ENCODE peak calls at places on chromosomes 11 and 22, in eight cellular contexts. B is effector memory CD8-positive, alpha-beta T cell; S is heart left ventricle; M is HEK293T; X is brain microvascular endothelial cell; F is GM04504; U is COR-L47; I is ACHN. C is an unnamed sample.

GRCh38 chr11:129974237-129974636 is 28.4 kb downstream of the PRDM10 start:
- DNase-seq in B (no peak), S (no peak), M (no peak), X (no peak), F (no peak), U (no peak), I (no peak), C (no peak)

GRCh38 chr11:117273550-117274289 is 17.4 kb upstream of the BACE1-AS start:
- DNase-seq in B (no peak), S (no peak), M (no peak), X (peak), F (peak), U (no peak), I (no peak), C (no peak)

GRCh38 chr11:104609297-104609696 is 289.0 kb downstream of the CASP12 start:
- DNase-seq in B (peak), S (no peak), M (peak), X (peak), F (peak), U (peak), I (peak), C (peak)

GRCh38 chr11:58330861-58331260 is 28.0 kb downstream of the OR5B17 start:
- DNase-seq in B (no peak), S (no peak), M (no peak), X (peak), F (peak), U (no peak), I (no peak), C (no peak)

GRCh38 chr11:78419327-78419726 is 1.7 kb upstream of the GAB2 start:
- DNase-seq in B (no peak), S (no peak), M (no peak), X (peak), F (peak), U (no peak), I (no peak), C (no peak)

GRCh38 chr22:25051983-25052710 is 99.6 kb downstream of the KIAA1671 start:
- DNase-seq in B (no peak), S (no peak), M (no peak), X (no peak), F (no peak), U (peak), I (no peak), C (peak)

GRCh38 chr22:35022291-35022690 is 43.7 kb upstream of the ISX start:
- DNase-seq in B (no peak), S (no peak), M (no peak), X (no peak), F (no peak), U (no peak), I (no peak), C (no peak)

GRCh38 chr11:65293909-65294381 is 20.7 kb upstream of the CDC42EP2 start:
- DNase-seq in B (no peak), S (no peak), M (no peak), X (no peak), F (no peak), U (no peak), I (no peak), C (no peak)

GRCh38 chr22:43198126-43198525 is 11.2 kb upstream of the TTLL12 start:
- DNase-seq in B (no peak), S (peak), M (no peak), X (no peak), F (no peak), U (no peak), I (no peak), C (no peak)

GRCh38 chr11:134369656-134370525 is 38.1 kb downstream of the GLB1L2 start:
- DNase-seq in B (no peak), S (no peak), M (no peak), X (no peak), F (no peak), U (no peak), I (no peak), C (no peak)

GRCh38 chr11:65426839-65427690 is 4.5 kb downstream of the NEAT1 start:
- DNase-seq in B (no peak), S (no peak), M (no peak), X (peak), F (peak), U (no peak), I (peak), C (no peak)

GRCh38 chr11:130815074-130815802 is 101.0 kb downstream of the SNX19 start:
- DNase-seq in B (no peak), S (no peak), M (no peak), X (no peak), F (no peak), U (no peak), I (peak), C (no peak)

GRCh38 chr11:31805037-31805628 is 6.0 kb downstream of the PAX6 start:
- DNase-seq in B (no peak), S (no peak), M (no peak), X (no peak), F (no peak), U (no peak), I (no peak), C (no peak)

GRCh38 chr11:12664410-12664809 is 9.8 kb upstream of the TEAD1 start:
- DNase-seq in B (no peak), S (no peak), M (no peak), X (no peak), F (no peak), U (no peak), I (no peak), C (no peak)

C was measured in BE2C.